ENCODE peak calls at places on chromosomes 1 and 21, in four cellular contexts. B is progenitor cell of endocrine pancreas, R is fibroblast of lung, D is neuronal stem cell. E is an unnamed sample.

GRCh38 chr21:35048706-35049617 is at the start of gene RUNX1:
- DNase-seq in B (no peak), R (peak; percentile 79), D (no peak), E (no peak)

GRCh38 chr1:217917277-217917887 is 286.2 kb downstream of the SPATA17 start:
- DNase-seq in B (no peak), R (no peak), D (no peak), E (no peak)

GRCh38 chr21:44262338-44263048 is 796 bp upstream of the DNMT3L start:
- DNase-seq in B (no peak), R (no peak), D (no peak), E (no peak)

GRCh38 chr1:1082239-1083180 is 8.4 kb upstream of the RNF223 start:
- DNase-seq in B (no peak), R (no peak), D (no peak), E (no peak)

GRCh38 chr1:229379901-229380300 is 37.1 kb upstream of the CCSAP start:
- DNase-seq in B (no peak), R (no peak), D (no peak), E (no peak)

GRCh38 chr1:16374266-16374665 is 7.2 kb downstream of the SZRD1 start:
- DNase-seq in B (no peak), R (no peak), D (no peak), E (no peak)

GRCh38 chr1:234601217-234602017 is 8.6 kb downstream of the IRF2BP2 start:
- DNase-seq in B (no peak), R (peak; percentile 75), D (no peak), E (no peak)

GRCh38 chr1:12556957-12557935 is 60.8 kb downstream of the DHRS3 start:
- DNase-seq in B (no peak), R (no peak), D (no peak), E (no peak)

GRCh38 chr1:82565146-82565545 is 764.4 kb downstream of the ADGRL2 start:
- DNase-seq in B (no peak), R (peak; percentile 66), D (peak; percentile 21), E (no peak)

GRCh38 chr1:205589618-205590456 is 42.0 kb downstream of the ELK4 start:
- DNase-seq in B (no peak), R (no peak), D (no peak), E (no peak)

GRCh38 chr1:101285922-101286568 is 49.2 kb downstream of the S1PR1 start:
- DNase-seq in B (no peak), R (no peak), D (no peak), E (no peak)

GRCh38 chr1:13759072-13759471 is 59.1 kb downstream of the PRDM2 start:
- DNase-seq in B (no peak), R (no peak), D (no peak), E (no peak)

GRCh38 chr1:160251687-160252526 is 10.4 kb downstream of the DCAF8 start:
- DNase-seq in B (no peak), R (peak; percentile 83), D (peak; percentile 54), E (peak; percentile 46)

GRCh38 chr21:31248598-31248997 is 95.5 kb downstream of the TIAM1 start:
- DNase-seq in B (no peak), R (peak; percentile 67), D (no peak), E (no peak)

GRCh38 chr1:235012436-235013210 is 116.0 kb downstream of the TOMM20 start:
- DNase-seq in B (no peak), R (no peak), D (no peak), E (no peak)

GRCh38 chr1:207822124-207822601 is 70.3 kb downstream of the CD46 start:
- DNase-seq in B (no peak), R (no peak), D (no peak), E (no peak)

GRCh38 chr21:32306021-32306780 is 7.5 kb downstream of the MRAP start:
- DNase-seq in B (peak; percentile 17), R (no peak), D (peak; percentile 55), E (peak; percentile 50)

GRCh38 chr1:40078512-40079333 is 18.3 kb downstream of the PPT1 start:
- DNase-seq in B (peak; percentile 48), R (peak; percentile 50), D (peak; percentile 58), E (peak; percentile 71)

GRCh38 chr1:2628933-2629626 is 3.7 kb downstream of the MMEL1 start:
- DNase-seq in B (no peak), R (no peak), D (no peak), E (no peak)

GRCh38 chr1:227917081-227917950 is 30.4 kb downstream of the WNT9A start:
- DNase-seq in B (no peak), R (no peak), D (peak; percentile 61), E (peak; percentile 35)

GRCh38 chr21:42663860-42664535 is 10.6 kb downstream of the PDE9A start:
- DNase-seq in B (no peak), R (no peak), D (no peak), E (no peak)

GRCh38 chr1:236345728-236346127 is 48.4 kb upstream of the EDARADD start:
- DNase-seq in B (no peak), R (no peak), D (no peak), E (no peak)

GRCh38 chr1:48405400-48405799 is 66.6 kb downstream of the SPATA6 start:
- DNase-seq in B (no peak), R (no peak), D (no peak), E (no peak)

GRCh38 chr1:153767519-153767918 is 7.7 kb upstream of the SLC27A3 start:
- DNase-seq in B (no peak), R (no peak), D (no peak), E (no peak)

E was measured in neural crest cell.